ENCODE peak calls at places on chromosome 6, in seven cellular contexts. S, Y, T, V, B, Q and M are unnamed samples.

GRCh38 chr6:106442351-106442750 is 81.8 kb downstream of the CRYBG1 start:
- DNase-seq in S (no peak), Y (no peak), T (no peak), V (no peak), B (no peak), Q (no peak), M (no peak)

GRCh38 chr6:142523485-142523884 is 221.7 kb downstream of the ADGRG6 start:
- DNase-seq in S (no peak), Y (peak), T (no peak), V (no peak), B (no peak), Q (peak), M (no peak)

GRCh38 chr6:82978362-82978945 is 87.2 kb downstream of the UBE3D start:
- DNase-seq in S (no peak), Y (no peak), T (no peak), V (no peak), B (no peak), Q (no peak), M (no peak)

GRCh38 chr6:25960689-25961088 is 1.9 kb upstream of the TRIM38 start:
- DNase-seq in S (no peak), Y (no peak), T (peak), V (no peak), B (no peak), Q (no peak), M (no peak)

GRCh38 chr6:157187182-157188093 is 135.9 kb downstream of the TMEM242 start:
- DNase-seq in S (no peak), Y (peak), T (no peak), V (no peak), B (no peak), Q (peak), M (no peak)

GRCh38 chr6:134372603-134373281 is 54.8 kb upstream of the SGK1 start:
- DNase-seq in S (peak), Y (peak), T (no peak), V (no peak), B (no peak), Q (peak), M (no peak)

GRCh38 chr6:49430187-49430586 is 32.9 kb downstream of the MMUT start:
- DNase-seq in S (peak), Y (peak), T (no peak), V (no peak), B (no peak), Q (peak), M (no peak)

GRCh38 chr6:7401103-7401502 is 11.5 kb downstream of the RIOK1 start:
- DNase-seq in S (peak), Y (peak), T (no peak), V (no peak), B (no peak), Q (peak), M (no peak)

GRCh38 chr6:10962673-10963072 is 75.8 kb downstream of the SYCP2L start:
- DNase-seq in S (peak), Y (peak), T (no peak), V (no peak), B (no peak), Q (peak), M (peak)

GRCh38 chr6:166366921-166367320 is 15.8 kb downstream of the MPC1 start:
- DNase-seq in S (no peak), Y (no peak), T (no peak), V (no peak), B (no peak), Q (no peak), M (no peak)

GRCh38 chr6:168095171-168095691 is 16.2 kb upstream of the FRMD1 start:
- DNase-seq in S (no peak), Y (no peak), T (no peak), V (no peak), B (no peak), Q (no peak), M (no peak)

GRCh38 chr6:24394777-24395437 is 7.8 kb upstream of the MRS2 start:
- DNase-seq in S (peak), Y (peak), T (no peak), V (no peak), B (no peak), Q (peak), M (peak)

GRCh38 chr6:169291639-169292339 is 38.1 kb upstream of the THBS2 start:
- DNase-seq in S (peak), Y (no peak), T (no peak), V (no peak), B (no peak), Q (peak), M (peak)

GRCh38 chr6:169240125-169240524 is 13.5 kb downstream of the THBS2 start:
- DNase-seq in S (no peak), Y (no peak), T (no peak), V (no peak), B (no peak), Q (no peak), M (no peak)

GRCh38 chr6:167678102-167679101 is 148.3 kb upstream of the AFDN start:
- DNase-seq in S (no peak), Y (no peak), T (no peak), V (peak), B (no peak), Q (peak), M (no peak)

GRCh38 chr6:36968266-36968977 is 13.9 kb downstream of the PI16 start:
- DNase-seq in S (peak), Y (no peak), T (no peak), V (no peak), B (no peak), Q (no peak), M (no peak)

GRCh38 chr6:142275146-142276006 is 26.4 kb upstream of the ADGRG6 start:
- DNase-seq in S (peak), Y (peak), T (no peak), V (peak), B (no peak), Q (peak), M (peak)

GRCh38 chr6:168390746-168391400 is 50.1 kb upstream of the SMOC2 start:
- DNase-seq in S (no peak), Y (no peak), T (no peak), V (no peak), B (no peak), Q (no peak), M (peak)

GRCh38 chr6:16524380-16524707 is 236.9 kb downstream of the ATXN1 start:
- DNase-seq in S (peak), Y (peak), T (no peak), V (no peak), B (no peak), Q (peak), M (no peak)

GRCh38 chr6:168159503-168159902 is 80.5 kb upstream of the FRMD1 start:
- DNase-seq in S (no peak), Y (no peak), T (no peak), V (no peak), B (no peak), Q (no peak), M (no peak)

GRCh38 chr6:138104618-138105213 is 2.5 kb downstream of the PERP start:
- DNase-seq in S (no peak), Y (no peak), T (no peak), V (no peak), B (no peak), Q (no peak), M (peak)

GRCh38 chr6:15663057-15663638 is 320 bp upstream of the DTNBP1 start:
- DNase-seq in S (peak), Y (peak), T (no peak), V (no peak), B (no peak), Q (peak), M (peak)

GRCh38 chr6:143536866-143537691 is 25.6 kb upstream of the FUCA2 start:
- DNase-seq in S (peak), Y (peak), T (no peak), V (peak), B (peak), Q (peak), M (peak)

GRCh38 chr6:158591134-158591809 is 31.4 kb downstream of the TMEM181 start:
- DNase-seq in S (no peak), Y (no peak), T (no peak), V (no peak), B (no peak), Q (no peak), M (no peak)

GRCh38 chr6:72151742-72152141 is 265.4 kb downstream of the RIMS1 start:
- DNase-seq in S (no peak), Y (no peak), T (no peak), V (peak), B (no peak), Q (no peak), M (no peak)

DNA sequence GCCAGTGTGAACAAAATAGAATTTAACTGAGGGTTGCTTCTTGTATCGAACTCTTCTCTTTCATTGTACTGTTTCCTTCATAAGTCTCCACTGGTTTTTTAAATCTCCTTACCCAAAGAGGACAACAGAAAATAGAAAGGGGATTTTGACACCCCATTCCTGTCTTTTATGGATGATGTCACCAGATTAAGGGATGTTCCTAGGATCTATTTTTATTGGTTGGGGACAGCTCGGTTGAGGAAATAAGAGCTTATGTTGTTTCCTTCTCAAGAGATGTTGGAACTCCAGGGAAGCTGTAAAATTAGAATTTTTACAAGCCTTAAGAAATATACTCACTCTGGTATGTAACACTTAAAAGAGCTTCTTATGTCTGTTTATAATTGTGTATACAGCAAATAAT is 171.5 kb downstream of the PHF3 start:
- DNase-seq in S (no peak), Y (no peak), T (no peak), V (no peak), B (no peak), Q (no peak), M (no peak)
- H2AFZ ChIP-seq in S (peak), Y (peak), T (no peak), V (no peak), B (no peak), Q (peak), M (no peak)

DNA sequence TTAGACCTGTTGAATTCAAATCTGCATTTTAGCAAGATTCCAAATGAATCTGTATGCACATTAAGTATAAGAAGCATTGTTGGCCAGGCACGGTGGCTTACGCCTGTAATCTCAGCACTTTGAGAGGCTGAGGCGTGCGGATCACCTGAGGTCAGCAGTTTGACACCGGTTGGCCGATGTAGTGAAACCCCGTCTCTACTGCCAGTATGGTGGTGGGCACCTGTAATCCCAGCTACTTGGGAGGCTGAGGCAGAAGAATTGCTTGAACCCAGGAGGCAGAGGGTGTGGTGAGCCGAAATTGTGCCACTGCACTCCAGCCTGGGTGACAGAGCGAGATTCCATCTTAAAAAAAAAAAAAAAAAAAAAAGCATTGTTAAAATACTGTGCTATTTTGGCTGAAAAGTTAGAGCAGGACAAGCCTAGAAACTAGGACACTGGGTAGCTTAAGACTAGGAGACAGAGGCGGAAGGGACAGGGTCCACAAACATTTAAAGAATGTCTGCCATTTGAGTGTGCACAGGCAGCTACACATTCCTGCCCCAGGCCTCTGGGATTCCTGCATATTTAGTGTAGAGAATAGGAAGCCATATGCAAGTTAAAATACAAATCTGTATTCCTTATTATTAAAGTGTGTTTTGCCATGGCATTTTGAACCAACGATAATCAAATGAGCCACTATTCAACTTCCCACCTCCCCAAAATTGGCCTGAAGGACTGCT is 45.1 kb upstream of the EEF1A1 start:
- DNase-seq in S (peak), Y (peak), T (no peak), V (peak), B (peak), Q (peak), M (peak)
- H2AFZ ChIP-seq in S (peak), Y (peak), T (no peak), V (no peak), B (no peak), Q (no peak), M (peak)

GRCh38 chr6:33428219-33428890 is 8.5 kb downstream of the SYNGAP1 start:
- DNase-seq in S (peak), Y (no peak), T (peak), V (peak), B (no peak), Q (no peak), M (peak)
- H2AFZ ChIP-seq in S (no peak), Y (no peak), T (peak), V (no peak), B (no peak), Q (no peak), M (no peak)

GRCh38 chr6:28758818-28759235 is 165.0 kb downstream of the TRIM27 start:
- DNase-seq in S (no peak), Y (no peak), T (no peak), V (no peak), B (no peak), Q (no peak), M (no peak)

GRCh38 chr6:28756555-28756918 is 167.2 kb downstream of the TRIM27 start:
- DNase-seq in S (no peak), Y (no peak), T (no peak), V (no peak), B (no peak), Q (no peak), M (peak)

GRCh38 chr6:28764014-28764723 is 159.6 kb downstream of the TRIM27 start:
- DNase-seq in S (no peak), Y (no peak), T (no peak), V (no peak), B (no peak), Q (no peak), M (peak)

GRCh38 chr6:28757429-28758045 is 166.2 kb downstream of the TRIM27 start:
- DNase-seq in S (no peak), Y (no peak), T (no peak), V (peak), B (no peak), Q (no peak), M (peak)

DNA sequence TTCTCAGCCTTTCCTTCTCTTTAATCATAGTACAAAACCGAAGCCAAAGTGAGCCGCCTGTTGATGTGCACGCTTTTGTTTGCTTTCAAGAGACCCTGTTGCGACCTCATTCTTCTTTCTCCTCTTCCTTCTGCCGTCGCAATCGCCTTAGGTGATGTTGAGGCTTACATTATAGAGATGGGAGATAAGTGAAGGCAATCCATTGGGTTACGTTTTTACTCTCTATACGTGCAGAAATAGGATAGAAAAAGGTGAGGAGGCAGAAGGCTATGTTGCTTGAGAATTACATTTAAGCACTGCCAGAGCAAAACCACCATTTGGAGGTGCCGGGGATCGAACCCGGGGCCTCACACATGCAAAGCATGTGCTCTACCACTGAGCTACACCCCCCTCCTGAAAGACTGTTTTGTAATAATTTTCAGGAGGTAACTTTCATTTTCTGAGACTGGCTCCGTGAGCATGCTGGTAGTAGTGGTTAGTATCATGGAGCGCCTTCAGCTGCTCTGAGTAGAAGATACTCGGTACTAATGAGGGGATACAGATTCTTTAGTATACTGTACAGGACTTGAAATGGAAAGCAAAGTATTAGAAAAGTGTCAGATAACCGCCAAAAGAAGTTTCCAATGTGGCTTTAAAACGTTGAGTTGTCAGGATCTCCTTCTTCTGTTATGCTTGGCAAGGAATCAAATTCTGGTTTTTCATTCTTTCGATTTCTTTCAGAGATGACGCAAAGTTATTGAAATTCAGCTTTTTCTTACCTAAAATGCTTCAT is 165.6 kb downstream of the TRIM27 start:
- DNase-seq in S (no peak), Y (peak), T (peak), V (peak), B (peak), Q (peak), M (peak)
- H2AFZ ChIP-seq in S (no peak), Y (no peak), T (peak), V (peak), B (peak), Q (no peak), M (no peak)

DNA sequence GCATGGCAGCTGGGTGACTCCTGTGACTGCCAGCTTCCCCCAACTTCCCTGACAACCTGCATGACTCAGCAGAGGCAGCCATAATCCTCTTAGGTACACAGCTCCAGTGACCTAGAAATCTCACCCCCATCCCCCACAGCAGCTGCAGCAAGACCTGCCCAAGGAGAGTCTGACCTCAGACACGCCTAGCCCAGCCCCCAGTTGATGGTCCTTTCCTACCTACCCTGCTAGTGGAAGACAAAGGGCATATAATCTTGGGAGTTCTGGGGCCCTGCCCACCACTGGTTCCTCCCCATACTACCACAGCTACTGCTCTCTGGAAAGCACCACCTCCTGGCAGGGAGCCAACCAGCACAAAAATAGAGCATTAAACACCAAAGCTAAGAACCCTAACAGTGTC is 90.2 kb downstream of the F13A1 start:
- DNase-seq in S (no peak), Y (no peak), T (peak), V (no peak), B (no peak), Q (no peak), M (no peak)
- H2AFZ ChIP-seq in S (no peak), Y (no peak), T (peak), V (no peak), B (no peak), Q (no peak), M (no peak)

GRCh38 chr6:155628315-155628714 is 172.7 kb upstream of the NOX3 start:
- DNase-seq in S (no peak), Y (no peak), T (peak), V (no peak), B (no peak), Q (no peak), M (no peak)
- H2AFZ ChIP-seq in S (no peak), Y (no peak), T (peak), V (peak), B (no peak), Q (no peak), M (no peak)

GRCh38 chr6:140107216-140107615 is 732.8 kb upstream of the CITED2 start:
- DNase-seq in S (no peak), Y (no peak), T (no peak), V (no peak), B (no peak), Q (no peak), M (no peak)
- H2AFZ ChIP-seq in S (peak), Y (no peak), T (no peak), V (no peak), B (no peak), Q (no peak), M (no peak)